ENCODE peak calls at places on chromosomes 1 and 21, in nine cellular contexts. One of them, this sample, is unnamed.
A peak's percentile ranks its signal among the peaks of the same experiment; 100 is the strongest.

GRCh38 chr1:28109639-28110038 is 21.2 kb upstream of the EYA3 start:
- DNase-seq in hippocampal formation: no peak
- DNase-seq in hepatic stellate cell: no peak
- DNase-seq in SK-MEL-5: no peak
- DNase-seq in iris pigment epithelial cell: no peak
- DNase-seq in activated gamma-delta T cell: no peak
- DNase-seq in T-helper 2 cell: no peak
- DNase-seq in NCI-H2171 treated with DMSO at 0.1 percent for 48 hours: no peak
- DNase-seq in Ammon's horn: no peak
- DNase-seq in this sample: no peak

GRCh38 chr1:243474906-243475305 is 219.1 kb downstream of the SDCCAG8 start:
- DNase-seq in iris pigment epithelial cell: no peak
- DNase-seq in hippocampal formation: no peak
- DNase-seq in hepatic stellate cell: no peak
- DNase-seq in activated gamma-delta T cell: no peak
- DNase-seq in Ammon's horn: no peak
- DNase-seq in NCI-H2171 treated with DMSO at 0.1 percent for 48 hours: no peak
- DNase-seq in SK-MEL-5: no peak
- DNase-seq in T-helper 2 cell: no peak
- DNase-seq in this sample: no peak

GRCh38 chr1:201019321-201019977 is 4.1 kb downstream of the KIF21B start:
- DNase-seq in SK-MEL-5: peak; percentile 33
- DNase-seq in T-helper 2 cell: peak; percentile 84
- DNase-seq in iris pigment epithelial cell: peak; percentile 74
- DNase-seq in hippocampal formation: no peak
- DNase-seq in NCI-H2171 treated with DMSO at 0.1 percent for 48 hours: no peak
- DNase-seq in activated gamma-delta T cell: peak; percentile 55
- DNase-seq in hepatic stellate cell: peak; percentile 55
- DNase-seq in Ammon's horn: no peak
- DNase-seq in this sample: no peak

GRCh38 chr1:226990133-226990716 is 50.1 kb downstream of the COQ8A start:
- DNase-seq in iris pigment epithelial cell: peak; percentile 68
- DNase-seq in T-helper 2 cell: no peak
- DNase-seq in NCI-H2171 treated with DMSO at 0.1 percent for 48 hours: no peak
- DNase-seq in activated gamma-delta T cell: no peak
- DNase-seq in hepatic stellate cell: no peak
- DNase-seq in hippocampal formation: no peak
- DNase-seq in SK-MEL-5: no peak
- DNase-seq in Ammon's horn: no peak
- DNase-seq in this sample: no peak

GRCh38 chr1:64479874-64480273 is 9.9 kb downstream of the CACHD1 start:
- DNase-seq in SK-MEL-5: no peak
- DNase-seq in hippocampal formation: no peak
- DNase-seq in hepatic stellate cell: no peak
- DNase-seq in Ammon's horn: no peak
- DNase-seq in T-helper 2 cell: no peak
- DNase-seq in iris pigment epithelial cell: no peak
- DNase-seq in activated gamma-delta T cell: no peak
- DNase-seq in NCI-H2171 treated with DMSO at 0.1 percent for 48 hours: no peak
- DNase-seq in this sample: no peak

GRCh38 chr1:235971020-235971419 is 93.9 kb downstream of the NID1 start:
- DNase-seq in NCI-H2171 treated with DMSO at 0.1 percent for 48 hours: no peak
- DNase-seq in T-helper 2 cell: no peak
- DNase-seq in hepatic stellate cell: no peak
- DNase-seq in activated gamma-delta T cell: no peak
- DNase-seq in hippocampal formation: no peak
- DNase-seq in SK-MEL-5: no peak
- DNase-seq in Ammon's horn: no peak
- DNase-seq in iris pigment epithelial cell: no peak
- DNase-seq in this sample: no peak

GRCh38 chr21:25296239-25296638 is 311.0 kb downstream of the MRPL39 start:
- DNase-seq in T-helper 2 cell: no peak
- DNase-seq in activated gamma-delta T cell: no peak
- DNase-seq in NCI-H2171 treated with DMSO at 0.1 percent for 48 hours: no peak
- DNase-seq in Ammon's horn: no peak
- DNase-seq in iris pigment epithelial cell: peak; percentile 5
- DNase-seq in SK-MEL-5: no peak
- DNase-seq in hippocampal formation: no peak
- DNase-seq in hepatic stellate cell: no peak
- DNase-seq in this sample: no peak

GRCh38 chr1:203360772-203361171 is 9.8 kb upstream of the FMOD start:
- DNase-seq in iris pigment epithelial cell: no peak
- DNase-seq in activated gamma-delta T cell: no peak
- DNase-seq in Ammon's horn: no peak
- DNase-seq in SK-MEL-5: no peak
- DNase-seq in hippocampal formation: peak; percentile 20
- DNase-seq in hepatic stellate cell: no peak
- DNase-seq in NCI-H2171 treated with DMSO at 0.1 percent for 48 hours: peak; percentile 23
- DNase-seq in T-helper 2 cell: no peak
- DNase-seq in this sample: no peak

GRCh38 chr21:46028547-46029200 is 47.1 kb downstream of the COL6A1 start:
- DNase-seq in hippocampal formation: no peak
- DNase-seq in Ammon's horn: no peak
- DNase-seq in T-helper 2 cell: no peak
- DNase-seq in hepatic stellate cell: peak; percentile 77
- DNase-seq in SK-MEL-5: no peak
- DNase-seq in activated gamma-delta T cell: no peak
- DNase-seq in NCI-H2171 treated with DMSO at 0.1 percent for 48 hours: no peak
- DNase-seq in iris pigment epithelial cell: peak; percentile 50
- DNase-seq in this sample: no peak

GRCh38 chr1:47992720-47993119 is 4.5 kb downstream of the TRABD2B start:
- DNase-seq in SK-MEL-5: peak; percentile 2
- DNase-seq in hippocampal formation: no peak
- DNase-seq in activated gamma-delta T cell: no peak
- DNase-seq in iris pigment epithelial cell: no peak
- DNase-seq in hepatic stellate cell: no peak
- DNase-seq in NCI-H2171 treated with DMSO at 0.1 percent for 48 hours: peak; percentile 42
- DNase-seq in T-helper 2 cell: no peak
- DNase-seq in Ammon's horn: no peak
- DNase-seq in this sample: no peak

GRCh38 chr1:174077755-174078490 is 55.8 kb upstream of the RC3H1 start:
- DNase-seq in T-helper 2 cell: no peak
- DNase-seq in hepatic stellate cell: no peak
- DNase-seq in hippocampal formation: no peak
- DNase-seq in iris pigment epithelial cell: no peak
- DNase-seq in NCI-H2171 treated with DMSO at 0.1 percent for 48 hours: no peak
- DNase-seq in SK-MEL-5: no peak
- DNase-seq in activated gamma-delta T cell: no peak
- DNase-seq in Ammon's horn: no peak
- DNase-seq in this sample: no peak

GRCh38 chr1:248914982-248915381 is 8.9 kb downstream of the PGBD2 start:
- DNase-seq in hepatic stellate cell: no peak
- DNase-seq in NCI-H2171 treated with DMSO at 0.1 percent for 48 hours: peak; percentile 55
- DNase-seq in iris pigment epithelial cell: no peak
- DNase-seq in T-helper 2 cell: no peak
- DNase-seq in hippocampal formation: no peak
- DNase-seq in Ammon's horn: no peak
- DNase-seq in SK-MEL-5: no peak
- DNase-seq in activated gamma-delta T cell: no peak
- DNase-seq in this sample: no peak

GRCh38 chr1:231724876-231725647 is 98.5 kb downstream of the DISC1 start:
- DNase-seq in SK-MEL-5: peak; percentile 88
- DNase-seq in hepatic stellate cell: peak; percentile 19
- DNase-seq in NCI-H2171 treated with DMSO at 0.1 percent for 48 hours: peak; percentile 15
- DNase-seq in hippocampal formation: no peak
- DNase-seq in iris pigment epithelial cell: peak; percentile 70
- DNase-seq in activated gamma-delta T cell: no peak
- DNase-seq in T-helper 2 cell: no peak
- DNase-seq in Ammon's horn: peak; percentile 61
- DNase-seq in this sample: no peak

GRCh38 chr1:183043872-183044859 is 20.9 kb downstream of the LAMC1 start:
- DNase-seq in hippocampal formation: no peak
- DNase-seq in T-helper 2 cell: no peak
- DNase-seq in NCI-H2171 treated with DMSO at 0.1 percent for 48 hours: no peak
- DNase-seq in SK-MEL-5: peak; percentile 46
- DNase-seq in activated gamma-delta T cell: no peak
- DNase-seq in hepatic stellate cell: peak; percentile 57
- DNase-seq in iris pigment epithelial cell: peak; percentile 94
- DNase-seq in Ammon's horn: no peak
- DNase-seq in this sample: no peak

GRCh38 chr1:182629674-182630073 is 25.5 kb upstream of the RGS16 start:
- DNase-seq in hippocampal formation: no peak
- DNase-seq in hepatic stellate cell: no peak
- DNase-seq in iris pigment epithelial cell: no peak
- DNase-seq in T-helper 2 cell: peak; percentile 17
- DNase-seq in SK-MEL-5: no peak
- DNase-seq in Ammon's horn: no peak
- DNase-seq in NCI-H2171 treated with DMSO at 0.1 percent for 48 hours: no peak
- DNase-seq in activated gamma-delta T cell: no peak
- DNase-seq in this sample: no peak

GRCh38 chr1:21896652-21897532 is 40.2 kb downstream of the HSPG2 start:
- DNase-seq in T-helper 2 cell: no peak
- DNase-seq in NCI-H2171 treated with DMSO at 0.1 percent for 48 hours: no peak
- DNase-seq in Ammon's horn: peak; percentile 41
- DNase-seq in hepatic stellate cell: no peak
- DNase-seq in hippocampal formation: no peak
- DNase-seq in activated gamma-delta T cell: no peak
- DNase-seq in SK-MEL-5: no peak
- DNase-seq in iris pigment epithelial cell: peak; percentile 27
- DNase-seq in this sample: no peak

This sample was measured in NCI-H524 treated with DMSO at 0.1 percent for 48 hours.